ENCODE peak calls at places on chromosomes 4 and X, in six cellular contexts. L is upper lobe of right lung, V is right atrium auricular region, M is MCF 10A, F is occipital lobe, N is GM12865. X is an unnamed sample.

GRCh38 chr4:78149737-78150136 is 92.6 kb downstream of the FRAS1 start:
- DNase-seq in L (no peak), V (no peak), M (no peak), F (no peak), N (no peak), X (no peak)

GRCh38 chr4:1309261-1310010 is 19.7 kb downstream of the MAEA start:
- DNase-seq in L (peak), V (peak), M (peak), F (peak), N (peak), X (peak)

GRCh38 chr4:20890752-20891151 is 190.5 kb downstream of the PACRGL start:
- DNase-seq in L (no peak), V (no peak), M (no peak), F (no peak), N (no peak), X (no peak)

GRCh38 chr4:107359208-107359607 is 323.1 kb upstream of the DKK2 start:
- DNase-seq in L (no peak), V (no peak), M (no peak), F (no peak), N (no peak), X (no peak)

GRCh38 chr4:68375667-68376559 is 26.0 kb upstream of the YTHDC1 start:
- DNase-seq in L (peak), V (no peak), M (peak), F (peak), N (peak), X (no peak)

GRCh38 chr4:86376850-86377249 is 17.0 kb upstream of the MAPK10 start:
- DNase-seq in L (no peak), V (no peak), M (no peak), F (no peak), N (no peak), X (no peak)

GRCh38 chrX:153494541-153495361 is at the start of gene BGN:
- DNase-seq in L (no peak), V (no peak), M (no peak), F (no peak), N (no peak), X (no peak)

GRCh38 chr4:8468746-8469535 is 28.4 kb downstream of the TRMT44 start:
- DNase-seq in L (peak), V (peak), M (peak), F (peak), N (peak), X (no peak)

GRCh38 chrX:97743014-97743413 is 859.3 kb downstream of the RPA4 start:
- DNase-seq in L (no peak), V (no peak), M (peak), F (no peak), N (peak), X (no peak)

GRCh38 chr4:41362647-41363383 is 106.1 kb downstream of the UCHL1 start:
- DNase-seq in L (no peak), V (no peak), M (peak), F (peak), N (no peak), X (no peak)

GRCh38 chr4:17055788-17056187 is 157.3 kb upstream of the LDB2 start:
- DNase-seq in L (no peak), V (no peak), M (peak), F (peak), N (no peak), X (peak)

GRCh38 chr4:10554694-10555093 is 97.5 kb upstream of the ZNF518B start:
- DNase-seq in L (no peak), V (peak), M (peak), F (peak), N (peak), X (peak)

GRCh38 chr4:41160010-41160789 is 54.1 kb downstream of the APBB2 start:
- DNase-seq in L (no peak), V (no peak), M (peak), F (no peak), N (no peak), X (peak)

GRCh38 chr4:172188248-172188976 is 375.2 kb downstream of the GALNTL6 start:
- DNase-seq in L (no peak), V (no peak), M (no peak), F (no peak), N (no peak), X (no peak)

GRCh38 chrX:150365051-150365952 is 2.2 kb downstream of the MAMLD1 start:
- DNase-seq in L (peak), V (no peak), M (peak), F (peak), N (no peak), X (no peak)

GRCh38 chr4:58275856-58276255 is 1165.7 kb upstream of the IGFBP7 start:
- DNase-seq in L (no peak), V (no peak), M (no peak), F (no peak), N (no peak), X (no peak)

GRCh38 chrX:24774650-24775049 is 80.9 kb downstream of the POLA1 start:
- DNase-seq in L (no peak), V (no peak), M (peak), F (no peak), N (no peak), X (no peak)

GRCh38 chr4:79872738-79873137 is 200.3 kb downstream of the ANTXR2 start:
- DNase-seq in L (no peak), V (no peak), M (no peak), F (no peak), N (no peak), X (no peak)

GRCh38 chr4:25621027-25621930 is 34.4 kb upstream of the SLC34A2 start:
- DNase-seq in L (no peak), V (no peak), M (no peak), F (no peak), N (peak), X (no peak)

GRCh38 chr4:88002786-88003185 is 4.6 kb upstream of the PKD2 start:
- DNase-seq in L (no peak), V (no peak), M (no peak), F (no peak), N (no peak), X (peak)

GRCh38 chrX:115892787-115893671 is 277.5 kb upstream of the AGTR2 start:
- DNase-seq in L (no peak), V (peak), M (peak), F (peak), N (peak), X (no peak)

GRCh38 chrX:32137525-32137924 is 1065.7 kb upstream of the FTHL17 start:
- DNase-seq in L (no peak), V (no peak), M (peak), F (no peak), N (peak), X (no peak)

GRCh38 chr4:183289688-183290087 is 30.4 kb downstream of the CLDN22 start:
- DNase-seq in L (no peak), V (no peak), M (peak), F (no peak), N (no peak), X (no peak)

GRCh38 chr4:87489678-87490077 is 39.5 kb downstream of the SPARCL1 start:
- DNase-seq in L (no peak), V (no peak), M (no peak), F (no peak), N (no peak), X (peak)

GRCh38 chr4:103497692-103498091 is 222.1 kb downstream of the TACR3 start:
- DNase-seq in L (no peak), V (no peak), M (peak), F (no peak), N (peak), X (no peak)

GRCh38 chr4:169270156-169270809 is 473 bp downstream of the SH3RF1 start:
- DNase-seq in L (peak), V (peak), M (peak), F (peak), N (peak), X (no peak)

GRCh38 chrX:119853449-119853848 is 686 bp upstream of the UPF3B start:
- DNase-seq in L (no peak), V (no peak), M (peak), F (no peak), N (no peak), X (no peak)

GRCh38 chrX:22952011-22952410 is 47.7 kb upstream of the DDX53 start:
- DNase-seq in L (no peak), V (no peak), M (peak), F (no peak), N (no peak), X (no peak)

GRCh38 chr4:36310793-36311192 is 29.4 kb downstream of the DTHD1 start:
- DNase-seq in L (no peak), V (peak), M (no peak), F (no peak), N (peak), X (no peak)

GRCh38 chr4:100632163-100632562 is 114.3 kb upstream of the EMCN start:
- DNase-seq in L (no peak), V (no peak), M (no peak), F (no peak), N (no peak), X (no peak)

GRCh38 chr4:150828159-150828558 is 186.9 kb downstream of the LRBA start:
- DNase-seq in L (no peak), V (no peak), M (no peak), F (no peak), N (peak), X (no peak)

GRCh38 chr4:76012388-76012801 is 5.1 kb upstream of the CXCL9 start:
- DNase-seq in L (no peak), V (no peak), M (no peak), F (no peak), N (no peak), X (peak)

GRCh38 chrX:7223271-7223670 is 75.3 kb upstream of the PUDP start:
- DNase-seq in L (no peak), V (no peak), M (no peak), F (no peak), N (no peak), X (no peak)

GRCh38 chr4:183329954-183330742 is 7.9 kb upstream of the CLDN24 start:
- DNase-seq in L (no peak), V (peak), M (no peak), F (no peak), N (no peak), X (no peak)

GRCh38 chr4:23685481-23685880 is 204.4 kb downstream of the PPARGC1A start:
- DNase-seq in L (no peak), V (no peak), M (no peak), F (no peak), N (no peak), X (no peak)

GRCh38 chr4:4480685-4481393 is 61.0 kb downstream of the STX18 start:
- DNase-seq in L (no peak), V (no peak), M (no peak), F (peak), N (no peak), X (no peak)

GRCh38 chrX:138710866-138711331 is 618 bp downstream of the FGF13 start:
- DNase-seq in L (peak), V (no peak), M (no peak), F (no peak), N (no peak), X (no peak)

X was measured in GM04503.